ENCODE peak calls at places on chromosomes 16 and 17, in four cellular contexts. One of them, this sample, is unnamed.

GRCh38 chr16:66572356-66572755 is 6.1 kb downstream of the CMTM1 start:
- DNase-seq in spleen: no peak
- DNase-seq in fibroblast of the aortic adventitia: no peak
- DNase-seq in RWPE2: no peak
- DNase-seq in this sample: no peak

GRCh38 chr17:82232876-82233785 is 4.3 kb downstream of the SLC16A3 start:
- DNase-seq in spleen: peak
- DNase-seq in RWPE2: no peak
- DNase-seq in fibroblast of the aortic adventitia: no peak
- DNase-seq in this sample: no peak

GRCh38 chr17:77011173-77012011 is 129.4 kb upstream of the SEC14L1 start:
- DNase-seq in RWPE2: no peak
- DNase-seq in spleen: no peak
- DNase-seq in fibroblast of the aortic adventitia: peak
- DNase-seq in this sample: peak

GRCh38 chr16:57013268-57013667 is 23.9 kb downstream of the NLRC5 start:
- DNase-seq in RWPE2: no peak
- DNase-seq in fibroblast of the aortic adventitia: peak
- DNase-seq in spleen: no peak
- DNase-seq in this sample: no peak

GRCh38 chr16:53089434-53090270 is 34.9 kb downstream of the CHD9 start:
- DNase-seq in RWPE2: no peak
- DNase-seq in spleen: no peak
- DNase-seq in fibroblast of the aortic adventitia: peak
- DNase-seq in this sample: no peak

GRCh38 chr16:21950782-21951521 is 2.2 kb upstream of the UQCRC2 start:
- DNase-seq in spleen: no peak
- DNase-seq in RWPE2: no peak
- DNase-seq in fibroblast of the aortic adventitia: peak
- DNase-seq in this sample: peak

GRCh38 chr17:16975744-16976625 is 4.1 kb upstream of the TNFRSF13B start:
- DNase-seq in RWPE2: no peak
- DNase-seq in spleen: no peak
- DNase-seq in fibroblast of the aortic adventitia: no peak
- DNase-seq in this sample: no peak

GRCh38 chr16:11560701-11561439 is 25.8 kb downstream of the LITAF start:
- DNase-seq in RWPE2: no peak
- DNase-seq in spleen: no peak
- DNase-seq in fibroblast of the aortic adventitia: no peak
- DNase-seq in this sample: no peak

GRCh38 chr17:51263001-51263400 is 2.7 kb downstream of the UTP18 start:
- DNase-seq in fibroblast of the aortic adventitia: no peak
- DNase-seq in RWPE2: no peak
- DNase-seq in spleen: no peak
- DNase-seq in this sample: no peak

GRCh38 chr17:4310349-4311060 is 46.7 kb upstream of the ANKFY1 start:
- DNase-seq in RWPE2: no peak
- DNase-seq in fibroblast of the aortic adventitia: peak
- DNase-seq in spleen: no peak
- DNase-seq in this sample: no peak

GRCh38 chr17:357634-358033 is 5.0 kb upstream of the RPH3AL start:
- DNase-seq in spleen: peak
- DNase-seq in fibroblast of the aortic adventitia: no peak
- DNase-seq in RWPE2: no peak
- DNase-seq in this sample: no peak

GRCh38 chr17:45171338-45172231 is 9.9 kb downstream of the HEXIM2 start:
- DNase-seq in spleen: no peak
- DNase-seq in fibroblast of the aortic adventitia: no peak
- DNase-seq in RWPE2: peak
- DNase-seq in this sample: peak

GRCh38 chr17:33049781-33050414 is 58.3 kb downstream of the SPACA3 start:
- DNase-seq in spleen: no peak
- DNase-seq in RWPE2: no peak
- DNase-seq in fibroblast of the aortic adventitia: peak
- DNase-seq in this sample: peak

GRCh38 chr16:11636172-11636721 is 32.0 kb upstream of the SNN start:
- DNase-seq in RWPE2: no peak
- DNase-seq in fibroblast of the aortic adventitia: no peak
- DNase-seq in spleen: no peak
- DNase-seq in this sample: peak

GRCh38 chr16:27725271-27726010 is 175.5 kb downstream of the KATNIP start:
- DNase-seq in fibroblast of the aortic adventitia: no peak
- DNase-seq in spleen: no peak
- DNase-seq in RWPE2: no peak
- DNase-seq in this sample: no peak

GRCh38 chr17:59618894-59619312 is 792 bp upstream of the CLTC start:
- DNase-seq in spleen: no peak
- DNase-seq in RWPE2: no peak
- DNase-seq in fibroblast of the aortic adventitia: no peak
- DNase-seq in this sample: no peak

GRCh38 chr17:43986225-43986981 is 18.0 kb upstream of the NAGS start:
- DNase-seq in fibroblast of the aortic adventitia: no peak
- DNase-seq in spleen: no peak
- DNase-seq in RWPE2: no peak
- DNase-seq in this sample: no peak

GRCh38 chr16:72937360-72937759 is 110.6 kb downstream of the ZFHX3 start:
- DNase-seq in fibroblast of the aortic adventitia: no peak
- DNase-seq in spleen: peak
- DNase-seq in RWPE2: no peak
- DNase-seq in this sample: no peak

GRCh38 chr16:27690604-27691003 is 140.7 kb downstream of the KATNIP start:
- DNase-seq in fibroblast of the aortic adventitia: peak
- DNase-seq in RWPE2: no peak
- DNase-seq in spleen: no peak
- DNase-seq in this sample: peak

GRCh38 chr16:68642436-68643064 is 2.6 kb upstream of the CDH3 start:
- DNase-seq in spleen: no peak
- DNase-seq in RWPE2: no peak
- DNase-seq in fibroblast of the aortic adventitia: no peak
- DNase-seq in this sample: no peak

GRCh38 chr17:63096426-63096825 is 130.4 kb downstream of the TANC2 start:
- DNase-seq in RWPE2: no peak
- DNase-seq in spleen: no peak
- DNase-seq in fibroblast of the aortic adventitia: peak
- DNase-seq in this sample: no peak

GRCh38 chr16:57575468-57576277 is 33.2 kb downstream of the ADGRG5 start:
- DNase-seq in RWPE2: peak
- DNase-seq in spleen: no peak
- DNase-seq in fibroblast of the aortic adventitia: no peak
- DNase-seq in this sample: no peak

GRCh38 chr17:44108440-44109311 is 14.8 kb downstream of the HDAC5 start:
- DNase-seq in fibroblast of the aortic adventitia: peak
- DNase-seq in spleen: no peak
- DNase-seq in RWPE2: no peak
- DNase-seq in this sample: no peak

GRCh38 chr17:34484193-34484733 is 95.1 kb upstream of the TMEM132E start:
- DNase-seq in fibroblast of the aortic adventitia: no peak
- DNase-seq in RWPE2: no peak
- DNase-seq in spleen: no peak
- DNase-seq in this sample: no peak

GRCh38 chr17:80848449-80849102 is 143.1 kb upstream of the CHMP6 start:
- DNase-seq in spleen: peak
- DNase-seq in RWPE2: peak
- DNase-seq in fibroblast of the aortic adventitia: no peak
- DNase-seq in this sample: no peak

GRCh38 chr17:31586946-31587345 is 195.5 kb downstream of the RAB11FIP4 start:
- DNase-seq in spleen: no peak
- DNase-seq in RWPE2: no peak
- DNase-seq in fibroblast of the aortic adventitia: peak
- DNase-seq in this sample: no peak

GRCh38 chr17:37884516-37884915 is 39.7 kb upstream of the TBC1D3K start:
- DNase-seq in fibroblast of the aortic adventitia: no peak
- DNase-seq in RWPE2: no peak
- DNase-seq in spleen: no peak
- DNase-seq in this sample: no peak

DNA sequence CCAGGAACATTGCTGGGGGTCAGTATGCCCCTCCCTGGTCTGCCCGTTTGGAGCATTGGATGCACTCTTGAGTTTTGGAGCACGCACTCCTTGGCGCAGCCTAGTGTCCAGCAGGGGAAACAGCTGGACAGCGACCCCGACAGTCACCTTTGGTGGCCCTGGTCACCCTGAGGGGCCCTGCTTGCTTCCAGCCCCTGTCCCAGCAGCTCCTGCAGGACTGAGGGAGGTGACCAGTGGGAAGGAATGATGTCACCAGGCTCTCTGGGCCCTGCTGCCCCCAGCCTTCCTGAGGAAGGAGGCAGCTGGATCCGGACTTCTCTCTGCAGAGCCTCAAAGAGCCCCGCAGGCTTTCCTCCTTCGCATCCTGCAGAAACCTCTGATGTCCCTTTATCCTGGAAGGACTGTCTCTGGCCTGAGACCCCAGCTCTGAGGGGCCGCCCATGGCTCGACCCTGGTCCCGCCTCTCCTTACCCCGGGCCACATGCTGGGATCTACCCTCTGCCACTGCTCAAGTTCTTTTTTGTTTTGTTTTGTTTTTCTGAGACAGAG is 11.8 kb downstream of the ZSCAN10 start:
- DNase-seq in fibroblast of the aortic adventitia: no peak
- DNase-seq in spleen: peak
- DNase-seq in RWPE2: no peak
- DNase-seq in this sample: no peak
- TF ChIP-seq CTCF in fibroblast of the aortic adventitia: peak
- TF ChIP-seq CTCF in spleen: peak
- TF ChIP-seq CTCF in RWPE2: no peak
- TF ChIP-seq CTCF in this sample: no peak

GRCh38 chr16:6571044-6571443 is 761.6 kb upstream of the RBFOX1 start:
- DNase-seq in spleen: no peak
- DNase-seq in RWPE2: no peak
- DNase-seq in fibroblast of the aortic adventitia: no peak
- DNase-seq in this sample: no peak

GRCh38 chr16:6574146-6574545 is 758.5 kb upstream of the RBFOX1 start:
- DNase-seq in spleen: no peak
- DNase-seq in fibroblast of the aortic adventitia: no peak
- DNase-seq in RWPE2: no peak
- DNase-seq in this sample: no peak

GRCh38 chr16:6576646-6577045 is 756.0 kb upstream of the RBFOX1 start:
- DNase-seq in fibroblast of the aortic adventitia: no peak
- DNase-seq in RWPE2: no peak
- DNase-seq in spleen: no peak
- DNase-seq in this sample: no peak

GRCh38 chr16:6570520-6570919 is 762.1 kb upstream of the RBFOX1 start:
- DNase-seq in fibroblast of the aortic adventitia: no peak
- DNase-seq in RWPE2: no peak
- DNase-seq in spleen: no peak
- DNase-seq in this sample: no peak

DNA sequence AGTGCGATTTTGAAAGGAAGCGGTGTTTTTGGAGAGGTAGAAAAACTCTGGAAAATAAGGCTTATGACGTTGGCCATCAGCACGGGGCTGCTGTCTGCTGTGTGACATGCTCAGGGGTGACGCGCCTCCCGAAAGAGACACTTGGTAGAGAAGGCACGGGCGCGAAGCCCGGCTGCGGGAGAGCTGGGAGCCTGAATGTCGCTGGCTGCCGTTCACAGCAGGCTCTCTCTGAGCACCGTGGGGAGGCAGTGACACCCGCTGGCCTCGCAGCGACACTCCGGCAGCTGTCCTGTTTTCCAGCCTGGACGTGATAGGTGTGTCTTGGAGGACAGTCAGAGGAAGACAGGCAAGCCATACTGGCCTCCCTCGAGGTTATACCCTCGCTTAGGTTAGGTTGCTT is 759.1 kb upstream of the RBFOX1 start:
- DNase-seq in spleen: no peak
- DNase-seq in fibroblast of the aortic adventitia: no peak
- DNase-seq in RWPE2: no peak
- DNase-seq in this sample: no peak
- TF ChIP-seq CTCF in spleen: no peak
- TF ChIP-seq CTCF in fibroblast of the aortic adventitia: no peak
- TF ChIP-seq CTCF in RWPE2: no peak
- TF ChIP-seq CTCF in this sample: no peak

DNA sequence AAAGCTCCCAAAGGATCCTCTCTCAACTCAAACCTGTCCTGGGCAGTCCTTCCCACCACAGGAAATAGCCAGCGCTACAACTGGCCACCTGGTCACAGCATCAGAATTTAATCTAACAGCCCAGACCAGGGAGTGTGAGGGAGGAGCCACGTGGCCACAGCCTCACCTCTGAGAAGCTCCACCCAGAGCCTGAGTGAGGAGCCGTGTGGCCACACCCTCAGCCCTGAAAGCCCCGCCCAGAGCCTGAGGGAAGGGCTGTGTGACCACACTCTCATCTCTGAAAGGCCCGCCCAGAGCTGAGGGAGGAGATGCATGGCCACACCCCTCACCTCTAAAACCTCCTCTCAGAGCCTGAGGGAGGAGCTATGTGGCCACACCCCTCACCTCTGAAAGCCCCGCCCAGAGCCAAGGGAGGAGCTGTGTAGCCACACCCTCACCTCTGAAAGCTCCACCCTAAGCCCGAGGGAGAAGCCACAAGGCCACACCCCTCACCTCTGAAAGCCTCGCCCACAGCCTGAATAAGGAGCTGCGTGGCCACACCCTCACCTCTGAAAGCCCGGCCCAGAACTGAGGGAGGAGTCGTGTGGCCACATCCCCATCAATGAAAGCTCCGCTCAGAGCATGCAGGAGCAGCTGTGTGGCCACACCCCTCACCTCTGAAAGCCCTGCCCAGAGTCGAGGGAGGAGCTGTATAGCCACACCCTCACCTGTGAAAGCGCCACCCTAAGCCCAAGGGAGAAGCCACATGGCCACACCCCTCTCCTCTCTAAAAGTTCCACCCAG is 28.6 kb downstream of the SLC38A8 start:
- DNase-seq in spleen: no peak
- DNase-seq in RWPE2: peak
- DNase-seq in fibroblast of the aortic adventitia: no peak
- DNase-seq in this sample: peak
- TF ChIP-seq CTCF in spleen: no peak
- TF ChIP-seq CTCF in RWPE2: no peak
- TF ChIP-seq CTCF in fibroblast of the aortic adventitia: no peak
- TF ChIP-seq CTCF in this sample: no peak

DNA sequence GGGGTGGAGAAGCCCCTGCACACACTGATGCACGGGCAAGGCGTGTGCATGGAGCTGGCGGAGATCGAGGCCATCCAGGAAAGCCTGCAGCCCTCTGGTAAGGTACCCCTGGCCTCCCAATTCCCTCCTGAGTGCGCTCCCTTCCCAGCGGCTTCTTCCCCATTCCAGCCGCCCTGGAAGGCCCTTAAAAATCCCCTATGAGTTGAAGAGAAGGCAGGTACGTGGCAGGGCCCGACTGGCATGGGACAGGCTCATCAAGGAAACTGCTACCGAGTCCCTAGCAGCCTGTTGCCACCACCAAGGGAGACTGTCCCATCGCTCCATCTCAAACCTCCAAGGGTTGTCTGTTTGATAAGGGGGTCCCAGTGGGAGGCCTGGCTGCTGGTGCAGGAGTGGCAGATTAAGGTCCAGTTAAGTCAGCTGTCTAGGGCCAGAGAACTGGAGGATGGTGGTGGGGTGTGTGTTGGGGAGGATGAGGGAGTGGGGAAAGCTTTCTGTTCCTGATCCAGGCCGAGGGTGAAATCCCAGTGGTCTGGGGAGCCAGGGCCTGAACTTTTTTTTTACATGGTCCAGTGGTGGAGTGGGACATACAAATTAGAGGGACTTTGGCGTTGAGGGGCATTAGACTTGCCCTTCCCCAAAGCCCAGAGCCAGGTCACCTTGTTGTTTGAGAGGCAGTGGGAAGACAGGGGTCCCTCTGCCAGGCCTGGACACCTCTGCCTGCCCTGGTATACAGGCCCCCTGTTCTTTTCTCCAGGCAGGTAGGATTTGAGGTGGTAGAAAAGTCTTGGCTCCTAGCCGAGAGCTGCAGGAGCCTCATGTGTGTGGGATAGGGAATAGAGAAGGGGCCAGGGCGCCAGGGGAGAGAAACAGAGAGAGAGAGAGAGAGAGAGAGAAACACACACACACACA is 994 bp downstream of the IGFBP4 start:
- DNase-seq in fibroblast of the aortic adventitia: peak
- DNase-seq in spleen: no peak
- DNase-seq in RWPE2: no peak
- DNase-seq in this sample: no peak
- TF ChIP-seq CTCF in fibroblast of the aortic adventitia: no peak
- TF ChIP-seq CTCF in spleen: no peak
- TF ChIP-seq CTCF in RWPE2: peak
- TF ChIP-seq CTCF in this sample: no peak

This sample was measured in Calu3.